ENCODE peak calls at places on chromosome 18, in four cellular contexts. J, X, N and B are unnamed samples.

GRCh38 chr18:1865869-1866268 is 705.4 kb downstream of the METTL4 start:
- DNase-seq in X (no peak), J (no peak), N (no peak), B (no peak)

GRCh38 chr18:23779696-23780303 is 90.5 kb downstream of the LAMA3 start:
- DNase-seq in N (no peak), X (no peak), J (no peak), B (no peak)

GRCh38 chr18:36155960-36156757 is 26.5 kb downstream of the ELP2 start:
- DNase-seq in J (no peak), X (no peak), N (no peak), B (no peak)

GRCh38 chr18:76259012-76259568 is 236.0 kb downstream of the ZNF516 start:
- DNase-seq in J (no peak), X (no peak), N (no peak), B (no peak)

GRCh38 chr18:43719264-43719795 is 442.0 kb upstream of the SYT4 start:
- DNase-seq in N (no peak), X (no peak), J (no peak), B (no peak)

GRCh38 chr18:29154758-29155725 is 978.1 kb upstream of the CDH2 start:
- DNase-seq in X (no peak), N (no peak), J (peak), B (peak)

GRCh38 chr18:57286949-57287348 is 65.4 kb upstream of the ST8SIA3 start:
- DNase-seq in J (no peak), N (no peak), X (no peak), B (no peak)

GRCh38 chr18:56165601-56166355 is 472.6 kb downstream of the TXNL1 start:
- DNase-seq in X (no peak), N (no peak), J (peak), B (no peak)

GRCh38 chr18:1092228-1092627 is 187.6 kb downstream of the ADCYAP1 start:
- DNase-seq in J (peak), N (no peak), X (no peak), B (no peak)

GRCh38 chr18:506264-506663 is 5.8 kb upstream of the COLEC12 start:
- DNase-seq in X (no peak), J (no peak), N (no peak), B (no peak)

GRCh38 chr18:22822024-22822423 is 111.1 kb upstream of the RBBP8 start:
- DNase-seq in X (no peak), J (no peak), N (no peak), B (no peak)

GRCh38 chr18:31723639-31723997 is 37.1 kb downstream of the SLC25A52 start:
- DNase-seq in J (no peak), N (no peak), X (no peak), B (no peak)

GRCh38 chr18:3447035-3447894 is 2.7 kb upstream of the TGIF1 start:
- DNase-seq in J (peak), X (peak), N (peak), B (peak)

GRCh38 chr18:39486268-39486667 is 1920.7 kb upstream of the CELF4 start:
- DNase-seq in X (no peak), J (no peak), N (no peak), B (no peak)

GRCh38 chr18:42341423-42341822 is 386.4 kb downstream of the PIK3C3 start:
- DNase-seq in X (no peak), J (no peak), N (no peak), B (no peak)

GRCh38 chr18:43314931-43315330 is 37.6 kb upstream of the SYT4 start:
- DNase-seq in N (no peak), J (no peak), X (no peak), B (no peak)

GRCh38 chr18:37398248-37398920 is 167.2 kb downstream of the CELF4 start:
- DNase-seq in N (no peak), X (no peak), J (no peak), B (no peak)

GRCh38 chr18:27685807-27686412 is 491.0 kb downstream of the CDH2 start:
- DNase-seq in N (peak), X (no peak), J (no peak), B (peak)

GRCh38 chr18:58753976-58754375 is 82.7 kb downstream of the MALT1 start:
- DNase-seq in N (no peak), J (no peak), X (no peak), B (no peak)

GRCh38 chr18:58756148-58756547 is 84.9 kb downstream of the MALT1 start:
- DNase-seq in J (no peak), X (no peak), N (no peak), B (no peak)

GRCh38 chr18:58754544-58755068 is 83.3 kb downstream of the MALT1 start:
- DNase-seq in J (no peak), N (no peak), X (peak), B (no peak)

GRCh38 chr18:58756596-58757240 is 85.5 kb downstream of the MALT1 start:
- DNase-seq in J (no peak), N (no peak), X (no peak), B (no peak)

GRCh38 chr18:58755304-58756010 is 84.2 kb downstream of the MALT1 start:
- DNase-seq in N (no peak), J (no peak), X (no peak), B (no peak)
- TF ChIP-seq POLR2A in N (no peak), J (no peak), X (no peak), B (no peak)

GRCh38 chr18:33596178-33596854 is 18.3 kb downstream of the ASXL3 start:
- DNase-seq in X (no peak), N (no peak), J (no peak), B (no peak)
- H3K27ac ChIP-seq in X (no peak), N (no peak), J (no peak), B (no peak)

GRCh38 chr18:79964330-79965118 is at the start of gene HSBP1L1:
- DNase-seq in N (peak), J (peak), X (peak), B (peak)
- TF ChIP-seq POLR2A in N (peak), J (peak), X (no peak), B (no peak)

GRCh38 chr18:59897321-59897954 is 2.4 kb upstream of the PMAIP1 start:
- DNase-seq in X (no peak), N (no peak), J (no peak), B (no peak)
- H3K27ac ChIP-seq in X (no peak), N (no peak), J (no peak), B (no peak)

DNA sequence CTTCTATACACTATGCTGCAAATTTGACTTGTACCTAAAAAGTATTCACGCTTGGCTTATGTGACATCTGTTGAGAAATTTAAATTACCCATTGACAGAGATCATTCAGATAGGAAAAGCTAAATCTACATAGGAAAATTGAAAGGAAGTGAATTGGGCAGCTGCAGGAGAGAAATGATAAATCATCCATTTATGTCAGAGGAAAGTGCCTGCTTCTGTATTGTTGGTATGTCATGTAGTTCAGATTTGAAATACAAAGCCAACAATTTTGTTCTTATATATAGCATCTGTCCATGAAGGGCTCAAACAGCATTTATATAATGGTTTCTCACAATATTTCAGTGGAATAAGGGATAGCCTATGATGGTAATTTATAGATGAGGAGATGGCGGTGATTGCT is 17.6 kb downstream of the LINC00305 start:
- DNase-seq in J (no peak), X (no peak), N (no peak), B (no peak)
- TF ChIP-seq POLR2A in J (no peak), X (no peak), N (no peak), B (no peak)

GRCh38 chr18:48887905-48888531 is 62.7 kb downstream of the SMAD7 start:
- DNase-seq in X (peak), J (no peak), N (no peak), B (no peak)

GRCh38 chr18:48889115-48889941 is 61.4 kb downstream of the SMAD7 start:
- DNase-seq in X (peak), N (peak), J (peak), B (peak)

GRCh38 chr18:48891721-48892120 is 59.0 kb downstream of the SMAD7 start:
- DNase-seq in N (no peak), J (no peak), X (no peak), B (no peak)

GRCh38 chr18:48888681-48889080 is 62.1 kb downstream of the SMAD7 start:
- DNase-seq in J (no peak), X (no peak), N (no peak), B (no peak)

GRCh38 chr18:48889981-48890735 is 60.6 kb downstream of the SMAD7 start:
- DNase-seq in X (no peak), N (no peak), J (no peak), B (no peak)
- H3K27ac ChIP-seq in X (no peak), N (no peak), J (no peak), B (no peak)

DNA sequence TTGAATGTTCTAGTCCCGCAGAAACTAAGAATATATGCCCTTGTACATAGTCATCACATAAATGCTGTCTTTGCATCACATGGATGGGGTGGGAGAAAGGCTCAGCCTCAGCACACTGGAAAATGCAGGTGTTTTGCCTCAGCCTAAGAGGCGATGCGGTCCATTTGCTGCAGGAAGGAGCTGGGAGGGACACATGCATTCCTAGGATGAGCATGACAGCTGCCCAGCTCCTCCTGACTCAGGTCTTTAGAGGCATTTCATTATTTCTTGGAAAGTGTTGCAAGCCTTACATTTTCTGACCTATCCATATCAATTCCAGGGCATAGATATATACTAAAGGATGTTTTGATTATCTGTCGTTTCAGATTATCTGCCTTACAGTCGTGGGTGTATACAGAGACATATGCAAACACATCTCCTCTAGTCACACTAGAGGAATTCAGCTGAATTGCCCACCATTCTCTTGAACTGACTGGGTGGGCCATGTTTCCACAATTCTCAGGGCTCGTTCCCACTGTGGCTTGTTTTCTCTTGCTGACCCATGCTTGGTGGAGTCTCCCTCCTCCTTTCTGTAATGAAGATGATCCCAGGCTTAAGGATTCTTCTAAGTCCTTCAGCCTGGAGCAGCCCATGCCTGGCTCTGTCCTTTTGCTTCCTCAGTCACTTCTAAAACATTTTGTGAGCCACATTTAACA is 156.9 kb downstream of the SETBP1 start:
- DNase-seq in X (no peak), J (no peak), N (no peak), B (no peak)
- TF ChIP-seq POLR2A in X (no peak), J (no peak), N (no peak), B (no peak)

GRCh38 chr18:49666045-49666444 is 104.2 kb downstream of the LIPG start:
- DNase-seq in J (no peak), N (no peak), X (no peak), B (no peak)
- H3K27ac ChIP-seq in J (no peak), N (no peak), X (no peak), B (no peak)

GRCh38 chr18:70181725-70182124 is 23.8 kb downstream of the RTTN start:
- DNase-seq in N (no peak), X (no peak), J (no peak), B (no peak)
- TF ChIP-seq POLR2A in N (no peak), X (no peak), J (no peak), B (no peak)